ENCODE peak calls at places on chromosomes 6 and 20, in nine cellular contexts. K is WTC11, E is MCF 10A, R is fibroblast of lung, P is lung, N is stomach, I is fibroblast of villous mesenchyme, O is GM13976, Y is GM20000. G is an unnamed sample.

GRCh38 chr20:23637282-23638221 is at the start of gene CST3:
- DNase-seq in R (peak; percentile 87), P (peak; percentile 93), I (peak; percentile 91), Y (peak; percentile 91), E (peak; percentile 91), N (peak; percentile 91), O (peak; percentile 93), K (peak; percentile 72), G (peak; percentile 14)

GRCh38 chr20:53869466-53870258 is 200.7 kb downstream of the BCAS1 start:
- DNase-seq in N (peak; percentile 79), Y (peak; percentile 57), P (peak; percentile 60), I (peak; percentile 80), O (peak; percentile 48), K (peak; percentile 68), E (peak; percentile 90), R (peak; percentile 73), G (peak; percentile 87)

GRCh38 chr6:5995705-5996686 is 10.7 kb downstream of the NRN1 start:
- DNase-seq in I (peak; percentile 18), N (no peak), K (peak; percentile 89), R (peak; percentile 31), Y (no peak), P (peak; percentile 59), E (no peak), O (no peak), G (peak; percentile 30)

GRCh38 chr6:132087391-132087790 is 136.2 kb upstream of the CCN2 start:
- DNase-seq in Y (no peak), P (no peak), N (no peak), E (no peak), K (no peak), R (peak; percentile 66), I (no peak), O (no peak), G (no peak)

GRCh38 chr6:94071835-94072234 is 652.5 kb upstream of the EPHA7 start:
- DNase-seq in I (no peak), R (no peak), E (no peak), Y (no peak), N (no peak), P (no peak), O (no peak), K (no peak), G (no peak)

GRCh38 chr6:15218401-15218800 is 27.5 kb upstream of the JARID2 start:
- DNase-seq in P (no peak), K (peak; percentile 26), O (no peak), N (no peak), Y (no peak), I (no peak), E (no peak), R (no peak), G (no peak)

GRCh38 chr6:138424004-138424904 is 20.2 kb downstream of the HEBP2 start:
- DNase-seq in P (no peak), Y (no peak), N (no peak), O (no peak), E (no peak), I (no peak), R (no peak), K (no peak), G (no peak)

GRCh38 chr6:25456249-25456648 is 177.1 kb downstream of the CARMIL1 start:
- DNase-seq in N (no peak), E (no peak), O (no peak), Y (no peak), R (no peak), P (no peak), I (no peak), K (no peak), G (no peak)

GRCh38 chr6:148177589-148178233 is 164.9 kb upstream of the SASH1 start:
- DNase-seq in K (peak; percentile 79), O (peak; percentile 47), P (peak; percentile 63), E (peak; percentile 72), R (peak; percentile 36), N (peak; percentile 79), I (peak; percentile 72), Y (peak; percentile 59), G (peak; percentile 47)

GRCh38 chr20:63081831-63082230 is 75.1 kb upstream of the BHLHE23 start:
- DNase-seq in N (no peak), P (no peak), Y (no peak), K (no peak), R (no peak), E (no peak), O (no peak), I (no peak), G (no peak)

GRCh38 chr6:128882991-128883571 is at the start of gene LAMA2:
- DNase-seq in O (no peak), N (peak; percentile 72), K (peak; percentile 83), Y (no peak), R (peak; percentile 76), P (peak; percentile 50), E (no peak), I (peak; percentile 86), G (peak; percentile 12)

GRCh38 chr6:166778046-166778445 is 151.0 kb upstream of the RPS6KA2 start:
- DNase-seq in R (no peak), P (peak; percentile 14), K (no peak), N (no peak), I (no peak), Y (no peak), E (no peak), O (no peak), G (no peak)

GRCh38 chr20:54026300-54027064 is 43.9 kb downstream of the BCAS1 start:
- DNase-seq in R (no peak), K (no peak), I (no peak), E (no peak), P (no peak), Y (no peak), N (no peak), O (no peak), G (no peak)

GRCh38 chr20:44683263-44684046 is 31.7 kb upstream of the CCN5 start:
- DNase-seq in K (peak; percentile 85), O (peak; percentile 86), Y (peak; percentile 84), E (peak; percentile 63), N (peak; percentile 71), P (no peak), I (peak; percentile 46), R (no peak), G (peak; percentile 79)

GRCh38 chr6:55130806-55131324 is 43.5 kb upstream of the HCRTR2 start:
- DNase-seq in I (no peak), P (no peak), K (no peak), N (no peak), Y (no peak), O (no peak), E (no peak), R (no peak), G (no peak)

GRCh38 chr6:53018443-53018842 is 23.4 kb upstream of the GSTA4 start:
- DNase-seq in I (no peak), P (no peak), K (no peak), O (no peak), N (no peak), R (no peak), E (no peak), Y (no peak), G (no peak)

GRCh38 chr6:3456794-3457709 is at the start of gene SLC22A23:
- DNase-seq in Y (peak; percentile 95), R (peak; percentile 43), O (peak; percentile 92), N (peak; percentile 84), P (peak; percentile 76), K (peak; percentile 82), E (peak; percentile 69), I (no peak), G (peak; percentile 57)

GRCh38 chr6:107712523-107713213 is 111.4 kb downstream of the SCML4 start:
- DNase-seq in N (no peak), O (no peak), E (peak; percentile 49), P (no peak), R (peak; percentile 64), K (no peak), I (peak; percentile 46), Y (no peak), G (peak; percentile 46)

GRCh38 chr6:139381216-139381615 is 6.8 kb upstream of the CITED2 start:
- DNase-seq in O (no peak), I (peak; percentile 36), Y (no peak), N (no peak), E (no peak), P (no peak), R (peak; percentile 56), K (no peak), G (no peak)

GRCh38 chr6:38027685-38028373 is 208.3 kb downstream of the ZFAND3 start:
- DNase-seq in R (peak; percentile 17), N (no peak), Y (no peak), K (no peak), O (no peak), I (peak; percentile 22), P (no peak), E (no peak), G (no peak)

GRCh38 chr6:169808608-169808967 is 57.2 kb downstream of the ERMARD start:
- DNase-seq in R (no peak), E (no peak), K (no peak), Y (no peak), P (no peak), N (no peak), I (no peak), O (no peak), G (no peak)
- TF ChIP-seq CTCF in R (no peak), E (no peak), K (no peak), Y (no peak), P (no peak), N (no peak), I (no peak), O (no peak), G (no peak)

DNA sequence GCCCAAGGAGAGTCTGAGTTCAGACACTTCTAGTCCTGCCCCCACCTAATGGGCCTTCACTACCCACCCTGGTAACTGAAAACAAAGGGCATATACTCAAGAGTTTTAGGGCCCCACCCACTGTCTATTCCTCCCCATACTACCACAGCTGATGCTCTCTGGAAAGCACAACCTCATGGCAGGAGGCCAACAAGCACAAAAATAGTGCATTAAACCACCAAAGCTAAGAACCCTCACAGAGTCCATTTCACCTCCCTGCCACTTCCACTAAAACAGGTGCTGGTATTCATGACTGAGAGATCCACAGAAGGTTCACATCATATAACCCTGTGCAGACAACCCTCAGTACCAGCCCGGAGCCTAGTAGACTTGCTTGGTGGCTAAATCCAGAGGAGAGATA is 132.1 kb upstream of the ADGRB3 start:
- DNase-seq in N (no peak), I (no peak), O (no peak), K (no peak), Y (no peak), R (no peak), P (no peak), E (no peak), G (no peak)
- TF ChIP-seq CTCF in N (no peak), I (no peak), O (no peak), K (no peak), Y (no peak), R (no peak), P (no peak), E (no peak), G (no peak)

DNA sequence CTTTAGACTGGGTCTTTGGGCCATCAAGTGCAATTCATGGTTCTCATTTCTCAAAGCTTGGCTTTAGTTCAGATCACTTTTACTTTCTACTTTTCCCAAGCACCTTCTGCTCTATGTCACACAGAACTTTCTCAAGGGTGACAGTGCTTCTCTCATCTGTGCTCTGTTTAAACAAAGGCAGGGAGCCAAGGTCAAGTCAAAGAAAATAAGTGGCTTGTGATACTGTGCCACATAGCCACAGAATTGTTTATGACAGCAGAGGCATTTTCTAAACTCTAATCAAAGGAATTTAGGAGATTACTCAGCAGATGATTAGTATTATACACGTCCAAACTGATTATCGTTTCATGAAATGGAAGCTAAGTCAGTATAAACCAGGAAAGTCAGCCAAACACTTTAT is 348.0 kb downstream of the HDGFL1 start:
- DNase-seq in N (no peak), O (no peak), Y (no peak), K (no peak), P (no peak), I (peak; percentile 21), R (no peak), E (no peak), G (no peak)
- TF ChIP-seq CTCF in N (no peak), O (no peak), Y (no peak), K (no peak), P (no peak), I (no peak), R (no peak), E (no peak), G (no peak)

GRCh38 chr20:13610205-13610604 is 28.5 kb downstream of the TASP1 start:
- DNase-seq in I (peak; percentile 24), N (no peak), O (no peak), R (no peak), E (peak; percentile 5), K (peak; percentile 47), Y (no peak), P (no peak), G (peak; percentile 33)
- TF ChIP-seq CTCF in I (peak; percentile 38), N (no peak), O (no peak), R (no peak), E (no peak), K (peak; percentile 30), Y (no peak), P (no peak), G (peak; percentile 49)

G was measured in activated CD8-positive, alpha-beta T cell treated with anti-CD3 and anti-CD28 coated beads for 36 hours.